ENCODE peak calls at places on chromosome 2, in five cellular contexts. One of them, this sample, is unnamed.

GRCh38 chr2:101388232-101388631 is 929 bp upstream of the CREG2 start:
- DNase-seq in suprapubic skin: peak; percentile 9
- DNase-seq in T-helper 22 cell: no peak
- DNase-seq in activated CD4-positive, alpha-beta T cell treated with anti-CD3 and anti-CD28 coated beads, Interleukin-2, amount 10 ng/mL, durations not matched to agents 7 days and 5 days: no peak
- DNase-seq in NCI-H1105: no peak
- DNase-seq in this sample: no peak

GRCh38 chr2:97871096-97871780 is 124.5 kb downstream of the TMEM131 start:
- DNase-seq in T-helper 22 cell: no peak
- DNase-seq in activated CD4-positive, alpha-beta T cell treated with anti-CD3 and anti-CD28 coated beads, Interleukin-2, amount 10 ng/mL, durations not matched to agents 7 days and 5 days: no peak
- DNase-seq in NCI-H1105: no peak
- DNase-seq in suprapubic skin: no peak
- DNase-seq in this sample: no peak

GRCh38 chr2:44168684-44169154 is at the start of gene PPM1B:
- DNase-seq in T-helper 22 cell: peak; percentile 100
- DNase-seq in activated CD4-positive, alpha-beta T cell treated with anti-CD3 and anti-CD28 coated beads, Interleukin-2, amount 10 ng/mL, durations not matched to agents 7 days and 5 days: no peak
- DNase-seq in NCI-H1105: no peak
- DNase-seq in suprapubic skin: peak; percentile 100
- DNase-seq in this sample: peak; percentile 100

GRCh38 chr2:134718095-134718955 is 475 bp downstream of the TMEM163 start:
- DNase-seq in suprapubic skin: no peak
- DNase-seq in T-helper 22 cell: no peak
- DNase-seq in activated CD4-positive, alpha-beta T cell treated with anti-CD3 and anti-CD28 coated beads, Interleukin-2, amount 10 ng/mL, durations not matched to agents 7 days and 5 days: no peak
- DNase-seq in NCI-H1105: no peak
- DNase-seq in this sample: no peak

GRCh38 chr2:104845552-104845931 is 8.4 kb upstream of the POU3F3 start:
- DNase-seq in suprapubic skin: no peak
- DNase-seq in T-helper 22 cell: no peak
- DNase-seq in NCI-H1105: no peak
- DNase-seq in activated CD4-positive, alpha-beta T cell treated with anti-CD3 and anti-CD28 coated beads, Interleukin-2, amount 10 ng/mL, durations not matched to agents 7 days and 5 days: no peak
- DNase-seq in this sample: no peak

GRCh38 chr2:179264238-179265081 is at the start of gene SESTD1:
- DNase-seq in NCI-H1105: peak; percentile 47
- DNase-seq in suprapubic skin: peak; percentile 91
- DNase-seq in activated CD4-positive, alpha-beta T cell treated with anti-CD3 and anti-CD28 coated beads, Interleukin-2, amount 10 ng/mL, durations not matched to agents 7 days and 5 days: peak; percentile 61
- DNase-seq in T-helper 22 cell: peak; percentile 39
- DNase-seq in this sample: peak; percentile 88

GRCh38 chr2:216536725-216537124 is 38.1 kb downstream of the RPL37A start:
- DNase-seq in NCI-H1105: no peak
- DNase-seq in activated CD4-positive, alpha-beta T cell treated with anti-CD3 and anti-CD28 coated beads, Interleukin-2, amount 10 ng/mL, durations not matched to agents 7 days and 5 days: no peak
- DNase-seq in suprapubic skin: no peak
- DNase-seq in T-helper 22 cell: no peak
- DNase-seq in this sample: no peak

GRCh38 chr2:47339745-47340541 is 63.0 kb upstream of the MSH2 start:
- DNase-seq in suprapubic skin: no peak
- DNase-seq in activated CD4-positive, alpha-beta T cell treated with anti-CD3 and anti-CD28 coated beads, Interleukin-2, amount 10 ng/mL, durations not matched to agents 7 days and 5 days: no peak
- DNase-seq in T-helper 22 cell: no peak
- DNase-seq in NCI-H1105: no peak
- DNase-seq in this sample: no peak

GRCh38 chr2:103401621-103402020 is 639.8 kb downstream of the TMEM182 start:
- DNase-seq in NCI-H1105: no peak
- DNase-seq in T-helper 22 cell: no peak
- DNase-seq in activated CD4-positive, alpha-beta T cell treated with anti-CD3 and anti-CD28 coated beads, Interleukin-2, amount 10 ng/mL, durations not matched to agents 7 days and 5 days: no peak
- DNase-seq in suprapubic skin: no peak
- DNase-seq in this sample: no peak

GRCh38 chr2:238128061-238129040 is 10.1 kb upstream of the KLHL30 start:
- DNase-seq in suprapubic skin: no peak
- DNase-seq in T-helper 22 cell: no peak
- DNase-seq in NCI-H1105: no peak
- DNase-seq in activated CD4-positive, alpha-beta T cell treated with anti-CD3 and anti-CD28 coated beads, Interleukin-2, amount 10 ng/mL, durations not matched to agents 7 days and 5 days: no peak
- DNase-seq in this sample: no peak

This sample was measured in cardiac septum.